ENCODE peak calls at places on chromosomes 7 and 10, in nine cellular contexts. I is A549; V is endodermal cell; J is adrenal gland; A is brain microvascular endothelial cell; N is astrocyte of the cerebellum; E is left ventricle myocardium inferior; Y is astrocyte; C is CD8-positive, alpha-beta T cell. S is an unnamed sample.

GRCh38 chr7:66296555-66296954 is 91.4 kb downstream of the TPST1 start:
- DNase-seq in J (no peak), I (no peak), N (no peak), E (no peak), V (no peak), Y (no peak), A (no peak), C (no peak), S (no peak)

GRCh38 chr7:6031567-6031966 is 391 bp downstream of the ANKRD61 start:
- DNase-seq in C (no peak), I (no peak), E (no peak), N (no peak), A (no peak), V (peak; percentile 9), Y (no peak), J (no peak), S (no peak)

GRCh38 chr7:7188742-7189141 is 6.4 kb downstream of the C1GALT1 start:
- DNase-seq in A (no peak), Y (no peak), C (no peak), J (no peak), V (no peak), I (no peak), N (no peak), E (no peak), S (no peak)

GRCh38 chr10:34681933-34682332 is 133.2 kb downstream of the PARD3 start:
- DNase-seq in A (no peak), Y (no peak), E (no peak), N (no peak), J (no peak), I (no peak), V (no peak), C (no peak), S (no peak)

GRCh38 chr7:135317676-135318326 is 84.2 kb downstream of the STRA8 start:
- DNase-seq in E (no peak), Y (no peak), J (peak; percentile 39), C (no peak), V (no peak), A (no peak), I (no peak), N (no peak), S (no peak)

GRCh38 chr7:83581667-83582435 is 67.1 kb downstream of the SEMA3E start:
- DNase-seq in Y (no peak), V (no peak), E (no peak), A (no peak), J (no peak), I (no peak), N (no peak), C (no peak), S (no peak)

GRCh38 chr10:89440262-89440661 is 25.9 kb downstream of the IFIT5 start:
- DNase-seq in V (no peak), Y (no peak), E (peak; percentile 65), C (no peak), N (no peak), J (peak; percentile 58), I (no peak), A (no peak), S (no peak)

GRCh38 chr7:94403546-94403945 is 8.9 kb downstream of the COL1A2 start:
- DNase-seq in I (no peak), N (no peak), C (no peak), V (no peak), E (no peak), Y (no peak), A (no peak), J (no peak), S (no peak)

GRCh38 chr10:76035728-76036409 is 604.4 kb downstream of the LRMDA start:
- DNase-seq in A (no peak), V (no peak), E (no peak), Y (no peak), I (no peak), J (peak; percentile 68), C (no peak), N (no peak), S (no peak)

GRCh38 chr7:21844742-21845141 is 101.0 kb downstream of the CDCA7L start:
- DNase-seq in V (no peak), C (no peak), Y (no peak), J (no peak), I (no peak), A (no peak), E (no peak), N (no peak), S (no peak)

GRCh38 chr10:130435961-130436360 is 299.8 kb downstream of the GLRX3 start:
- DNase-seq in C (no peak), Y (no peak), I (no peak), E (no peak), N (no peak), J (no peak), V (no peak), A (no peak), S (no peak)

GRCh38 chr10:32377458-32378370 is 30.8 kb upstream of the EPC1 start:
- DNase-seq in N (peak; percentile 33), V (no peak), I (peak; percentile 57), Y (peak; percentile 35), J (peak; percentile 82), A (peak; percentile 47), C (no peak), E (no peak), S (no peak)

GRCh38 chr7:69067397-69067796 is 530.9 kb upstream of the AUTS2 start:
- DNase-seq in E (no peak), V (peak; percentile 86), I (peak; percentile 50), J (no peak), C (no peak), Y (peak; percentile 4), A (no peak), N (no peak), S (no peak)

GRCh38 chr7:19489162-19489820 is 219.5 kb downstream of the POLR1F start:
- DNase-seq in I (no peak), A (no peak), V (no peak), N (no peak), E (no peak), J (no peak), Y (no peak), C (no peak), S (no peak)

GRCh38 chr7:144390481-144390880 is 13.0 kb downstream of the NOBOX start:
- DNase-seq in A (no peak), J (no peak), N (no peak), Y (no peak), E (no peak), C (no peak), I (no peak), V (peak; percentile 40), S (no peak)

GRCh38 chr10:66931949-66932343 is 6.1 kb downstream of the LRRTM3 start:
- DNase-seq in N (no peak), E (no peak), V (no peak), A (no peak), J (peak; percentile 70), I (no peak), C (no peak), Y (no peak), S (no peak)

DNA sequence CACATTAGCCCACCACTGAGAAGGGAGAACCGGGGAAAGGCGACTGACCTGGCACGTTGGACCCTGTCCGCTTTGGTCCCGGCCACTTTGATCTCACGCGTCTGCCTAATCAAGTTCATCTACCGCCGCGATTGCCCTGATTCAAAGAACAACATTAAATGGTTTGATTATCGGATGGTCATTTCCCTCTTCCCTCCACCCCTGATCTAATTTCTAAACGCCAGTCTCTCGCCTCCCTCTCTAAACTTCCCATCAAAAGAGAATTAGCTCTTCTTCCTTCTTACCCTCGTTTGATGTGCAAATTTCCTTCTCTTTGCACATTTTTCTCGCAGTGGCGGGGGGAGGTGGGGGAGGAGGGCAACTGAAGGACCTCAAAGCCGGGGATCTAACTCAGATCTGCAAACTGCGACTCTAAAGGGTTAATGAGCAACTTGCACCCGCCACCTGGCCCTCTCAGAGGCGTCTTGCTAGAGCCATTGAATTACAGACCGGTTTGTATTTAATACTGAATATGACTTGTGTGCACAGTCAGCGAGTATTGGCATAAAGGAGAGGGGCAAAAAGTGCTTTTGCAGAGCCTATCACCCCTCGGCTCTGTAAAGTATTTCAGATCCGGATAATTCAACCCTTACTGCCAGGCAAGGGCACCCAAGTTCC is 603 bp upstream of the DKK1 start:
- DNase-seq in I (no peak), J (no peak), E (no peak), A (peak; percentile 25), C (no peak), Y (no peak), N (no peak), V (peak; percentile 80), S (no peak)
- H3K4me3 ChIP-seq in I (peak overlapping the region; percentile 83), J (peak overlapping the region; percentile 31), E (peak overlapping the region; percentile 72), A (peak overlapping the region; percentile 81), C (no peak overlapping the region), Y (peak overlapping the region; percentile 89), N (peak overlapping the region; percentile 74), V (peak overlapping the region; percentile 89), S (peak overlapping the region; percentile 93)

DNA sequence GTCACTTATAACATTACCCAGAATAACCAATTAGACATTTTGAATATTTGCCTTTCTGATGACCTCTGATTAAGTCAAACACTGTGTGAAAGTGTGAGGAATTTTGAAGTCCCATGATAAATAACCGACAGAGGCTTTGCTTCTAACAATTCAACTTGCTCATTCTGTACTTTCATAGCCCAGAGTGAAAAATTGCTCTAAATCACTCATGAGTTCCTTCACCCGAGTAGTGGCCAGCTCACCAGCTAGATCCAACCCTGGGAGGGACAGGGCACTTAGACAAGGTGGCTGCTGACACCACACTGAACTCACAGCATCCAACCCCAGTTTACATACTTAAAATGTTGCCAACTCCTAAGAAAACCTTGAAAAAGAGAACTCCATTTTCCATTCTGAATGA is 80.1 kb upstream of the LYZL1 start:
- DNase-seq in N (no peak), E (no peak), A (no peak), J (no peak), Y (no peak), I (no peak), V (no peak), C (no peak), S (no peak)
- TF ChIP-seq CTCF in N (no peak), E (no peak), A (no peak), J (no peak), Y (no peak), I (no peak), V (no peak), C (no peak), S (no peak)

DNA sequence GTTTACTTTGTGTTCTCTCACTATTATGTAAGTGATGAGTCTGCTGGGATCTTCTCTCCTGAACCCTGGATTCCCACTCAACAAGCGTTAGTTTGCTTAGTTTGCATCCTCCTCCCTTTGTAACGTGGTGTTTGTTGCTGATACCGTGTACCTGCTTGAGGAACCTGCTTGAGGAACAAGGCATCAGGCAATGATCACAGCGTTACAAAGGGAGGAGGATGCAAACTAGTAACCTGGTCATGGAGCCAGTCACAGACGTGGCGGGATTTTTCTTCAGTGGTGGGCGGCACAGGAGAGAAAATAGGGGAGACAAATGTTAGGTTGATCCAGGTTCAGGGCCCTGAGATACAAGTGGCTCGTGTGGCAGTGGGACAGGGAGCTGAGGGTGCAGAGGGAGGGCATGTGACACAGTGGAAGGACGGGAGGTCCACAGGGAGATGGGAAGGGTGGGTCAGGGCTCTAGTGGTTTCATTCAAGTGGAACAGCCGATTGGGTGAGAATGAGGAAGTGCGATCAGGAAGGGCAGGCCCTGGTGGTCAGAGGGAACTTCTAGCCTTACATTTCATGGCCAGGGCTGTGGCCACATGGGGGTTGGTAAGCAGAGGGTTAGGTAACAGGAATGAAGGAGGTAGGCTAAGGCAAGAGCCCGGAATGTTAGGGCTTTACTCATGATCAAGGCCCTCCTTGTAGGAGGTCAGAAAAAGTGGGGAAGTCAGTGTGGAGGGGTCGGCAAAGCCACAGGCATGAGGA is 38.0 kb downstream of the SNX10 start:
- DNase-seq in C (no peak), E (peak; percentile 33), A (no peak), N (no peak), V (no peak), J (peak; percentile 64), I (no peak), Y (no peak), S (no peak)
- H3K4me3 ChIP-seq in C (no peak overlapping the region), E (no peak overlapping the region), A (no peak overlapping the region), N (no peak overlapping the region), V (no peak overlapping the region), J (no peak overlapping the region), I (no peak overlapping the region), Y (no peak overlapping the region), S (no peak overlapping the region)

GRCh38 chr10:23338155-23338828 is 6.3 kb downstream of the C10orf67 start:
- DNase-seq in V (peak; percentile 59), N (no peak), E (no peak), Y (peak; percentile 84), C (no peak), J (no peak), I (peak; percentile 21), A (peak; percentile 66), S (peak; percentile 92)
- TF ChIP-seq CTCF in V (peak; percentile 69), N (no peak), E (no peak), Y (no peak), C (no peak), J (no peak), I (no peak), A (peak; percentile 46), S (peak; percentile 9)